ENCODE peak calls at places on chromosome 16, in nine cellular contexts. One of them, this sample, is unnamed.

GRCh38 chr16:58938856-58939255 is 204.7 kb upstream of the GOT2 start:
- DNase-seq in WTC11: no peak
- DNase-seq in activated T-helper 9 cell treated with anti-CD3 and anti-CD28 coated beads, Interleukin-2, amount 50 U/mL, for 16 hours: no peak
- DNase-seq in HS-5: no peak
- DNase-seq in naive thymus-derived CD8-positive, alpha-beta T cell: no peak
- DNase-seq in iris pigment epithelial cell: no peak
- DNase-seq in NCI-H1092 treated with DMSO at 0.1 percent for 48 hours: no peak
- DNase-seq in anterior cingulate cortex: no peak
- DNase-seq in astrocyte of the cerebellum: no peak
- DNase-seq in this sample: no peak

GRCh38 chr16:4846503-4846900 is 586 bp downstream of the GLYR1 start:
- DNase-seq in WTC11: peak; percentile 32
- DNase-seq in activated T-helper 9 cell treated with anti-CD3 and anti-CD28 coated beads, Interleukin-2, amount 50 U/mL, for 16 hours: no peak
- DNase-seq in HS-5: no peak
- DNase-seq in naive thymus-derived CD8-positive, alpha-beta T cell: peak; percentile 13
- DNase-seq in iris pigment epithelial cell: peak; percentile 68
- DNase-seq in NCI-H1092 treated with DMSO at 0.1 percent for 48 hours: no peak
- DNase-seq in anterior cingulate cortex: peak; percentile 15
- DNase-seq in astrocyte of the cerebellum: no peak
- DNase-seq in this sample: peak; percentile 20

GRCh38 chr16:760498-761343 is at the start of gene MSLN:
- DNase-seq in WTC11: no peak
- DNase-seq in activated T-helper 9 cell treated with anti-CD3 and anti-CD28 coated beads, Interleukin-2, amount 50 U/mL, for 16 hours: no peak
- DNase-seq in HS-5: no peak
- DNase-seq in naive thymus-derived CD8-positive, alpha-beta T cell: no peak
- DNase-seq in iris pigment epithelial cell: no peak
- DNase-seq in NCI-H1092 treated with DMSO at 0.1 percent for 48 hours: no peak
- DNase-seq in anterior cingulate cortex: no peak
- DNase-seq in astrocyte of the cerebellum: no peak
- DNase-seq in this sample: no peak

GRCh38 chr16:72878301-72879269 is 169.3 kb downstream of the ZFHX3 start:
- DNase-seq in WTC11: no peak
- DNase-seq in activated T-helper 9 cell treated with anti-CD3 and anti-CD28 coated beads, Interleukin-2, amount 50 U/mL, for 16 hours: no peak
- DNase-seq in HS-5: no peak
- DNase-seq in naive thymus-derived CD8-positive, alpha-beta T cell: no peak
- DNase-seq in iris pigment epithelial cell: peak; percentile 90
- DNase-seq in NCI-H1092 treated with DMSO at 0.1 percent for 48 hours: no peak
- DNase-seq in anterior cingulate cortex: no peak
- DNase-seq in astrocyte of the cerebellum: no peak
- DNase-seq in this sample: no peak

GRCh38 chr16:53768167-53768566 is 64.2 kb downstream of the FTO start:
- DNase-seq in WTC11: no peak
- DNase-seq in activated T-helper 9 cell treated with anti-CD3 and anti-CD28 coated beads, Interleukin-2, amount 50 U/mL, for 16 hours: no peak
- DNase-seq in HS-5: no peak
- DNase-seq in naive thymus-derived CD8-positive, alpha-beta T cell: no peak
- DNase-seq in iris pigment epithelial cell: peak; percentile 65
- DNase-seq in NCI-H1092 treated with DMSO at 0.1 percent for 48 hours: no peak
- DNase-seq in anterior cingulate cortex: no peak
- DNase-seq in astrocyte of the cerebellum: no peak
- DNase-seq in this sample: no peak

GRCh38 chr16:57500578-57501111 is 14.4 kb upstream of the DOK4 start:
- DNase-seq in WTC11: no peak
- DNase-seq in activated T-helper 9 cell treated with anti-CD3 and anti-CD28 coated beads, Interleukin-2, amount 50 U/mL, for 16 hours: no peak
- DNase-seq in HS-5: no peak
- DNase-seq in naive thymus-derived CD8-positive, alpha-beta T cell: no peak
- DNase-seq in iris pigment epithelial cell: no peak
- DNase-seq in NCI-H1092 treated with DMSO at 0.1 percent for 48 hours: no peak
- DNase-seq in anterior cingulate cortex: no peak
- DNase-seq in astrocyte of the cerebellum: no peak
- DNase-seq in this sample: no peak

GRCh38 chr16:27945233-27945975 is 118.1 kb downstream of the GSG1L start:
- DNase-seq in WTC11: no peak
- DNase-seq in activated T-helper 9 cell treated with anti-CD3 and anti-CD28 coated beads, Interleukin-2, amount 50 U/mL, for 16 hours: no peak
- DNase-seq in HS-5: no peak
- DNase-seq in naive thymus-derived CD8-positive, alpha-beta T cell: no peak
- DNase-seq in iris pigment epithelial cell: no peak
- DNase-seq in NCI-H1092 treated with DMSO at 0.1 percent for 48 hours: no peak
- DNase-seq in anterior cingulate cortex: no peak
- DNase-seq in astrocyte of the cerebellum: no peak
- DNase-seq in this sample: no peak

GRCh38 chr16:83023640-83024039 is 396.9 kb downstream of the CDH13 start:
- DNase-seq in WTC11: no peak
- DNase-seq in activated T-helper 9 cell treated with anti-CD3 and anti-CD28 coated beads, Interleukin-2, amount 50 U/mL, for 16 hours: no peak
- DNase-seq in HS-5: no peak
- DNase-seq in naive thymus-derived CD8-positive, alpha-beta T cell: no peak
- DNase-seq in iris pigment epithelial cell: peak; percentile 11
- DNase-seq in NCI-H1092 treated with DMSO at 0.1 percent for 48 hours: no peak
- DNase-seq in anterior cingulate cortex: no peak
- DNase-seq in astrocyte of the cerebellum: no peak
- DNase-seq in this sample: no peak

GRCh38 chr16:23120562-23120961 is 28.7 kb downstream of the USP31 start:
- DNase-seq in WTC11: no peak
- DNase-seq in activated T-helper 9 cell treated with anti-CD3 and anti-CD28 coated beads, Interleukin-2, amount 50 U/mL, for 16 hours: no peak
- DNase-seq in HS-5: no peak
- DNase-seq in naive thymus-derived CD8-positive, alpha-beta T cell: no peak
- DNase-seq in iris pigment epithelial cell: no peak
- DNase-seq in NCI-H1092 treated with DMSO at 0.1 percent for 48 hours: no peak
- DNase-seq in anterior cingulate cortex: no peak
- DNase-seq in astrocyte of the cerebellum: no peak
- DNase-seq in this sample: no peak

GRCh38 chr16:73036074-73036826 is 11.7 kb downstream of the ZFHX3 start:
- DNase-seq in WTC11: peak; percentile 63
- DNase-seq in activated T-helper 9 cell treated with anti-CD3 and anti-CD28 coated beads, Interleukin-2, amount 50 U/mL, for 16 hours: no peak
- DNase-seq in HS-5: no peak
- DNase-seq in naive thymus-derived CD8-positive, alpha-beta T cell: no peak
- DNase-seq in iris pigment epithelial cell: peak; percentile 19
- DNase-seq in NCI-H1092 treated with DMSO at 0.1 percent for 48 hours: no peak
- DNase-seq in anterior cingulate cortex: no peak
- DNase-seq in astrocyte of the cerebellum: no peak
- DNase-seq in this sample: no peak

GRCh38 chr16:53643474-53643873 is 60.2 kb downstream of the RPGRIP1L start:
- DNase-seq in WTC11: no peak
- DNase-seq in activated T-helper 9 cell treated with anti-CD3 and anti-CD28 coated beads, Interleukin-2, amount 50 U/mL, for 16 hours: no peak
- DNase-seq in HS-5: no peak
- DNase-seq in naive thymus-derived CD8-positive, alpha-beta T cell: no peak
- DNase-seq in iris pigment epithelial cell: no peak
- DNase-seq in NCI-H1092 treated with DMSO at 0.1 percent for 48 hours: no peak
- DNase-seq in anterior cingulate cortex: no peak
- DNase-seq in astrocyte of the cerebellum: no peak
- DNase-seq in this sample: no peak

GRCh38 chr16:77133706-77134105 is 57.3 kb upstream of the MON1B start:
- DNase-seq in WTC11: peak; percentile 10
- DNase-seq in activated T-helper 9 cell treated with anti-CD3 and anti-CD28 coated beads, Interleukin-2, amount 50 U/mL, for 16 hours: no peak
- DNase-seq in HS-5: no peak
- DNase-seq in naive thymus-derived CD8-positive, alpha-beta T cell: no peak
- DNase-seq in iris pigment epithelial cell: no peak
- DNase-seq in NCI-H1092 treated with DMSO at 0.1 percent for 48 hours: no peak
- DNase-seq in anterior cingulate cortex: no peak
- DNase-seq in astrocyte of the cerebellum: no peak
- DNase-seq in this sample: no peak

GRCh38 chr16:53022374-53022773 is 30.3 kb downstream of the CHD9NB start:
- DNase-seq in WTC11: peak; percentile 51
- DNase-seq in activated T-helper 9 cell treated with anti-CD3 and anti-CD28 coated beads, Interleukin-2, amount 50 U/mL, for 16 hours: no peak
- DNase-seq in HS-5: peak; percentile 25
- DNase-seq in naive thymus-derived CD8-positive, alpha-beta T cell: no peak
- DNase-seq in iris pigment epithelial cell: peak; percentile 40
- DNase-seq in NCI-H1092 treated with DMSO at 0.1 percent for 48 hours: peak; percentile 56
- DNase-seq in anterior cingulate cortex: peak; percentile 8
- DNase-seq in astrocyte of the cerebellum: peak; percentile 27
- DNase-seq in this sample: peak; percentile 40

GRCh38 chr16:62036101-62036806 is at the start of gene CDH8:
- DNase-seq in WTC11: peak; percentile 76
- DNase-seq in activated T-helper 9 cell treated with anti-CD3 and anti-CD28 coated beads, Interleukin-2, amount 50 U/mL, for 16 hours: no peak
- DNase-seq in HS-5: no peak
- DNase-seq in naive thymus-derived CD8-positive, alpha-beta T cell: no peak
- DNase-seq in iris pigment epithelial cell: no peak
- DNase-seq in NCI-H1092 treated with DMSO at 0.1 percent for 48 hours: no peak
- DNase-seq in anterior cingulate cortex: peak; percentile 19
- DNase-seq in astrocyte of the cerebellum: no peak
- DNase-seq in this sample: no peak

GRCh38 chr16:87581867-87582220 is 20.5 kb upstream of the JPH3 start:
- DNase-seq in WTC11: no peak
- DNase-seq in activated T-helper 9 cell treated with anti-CD3 and anti-CD28 coated beads, Interleukin-2, amount 50 U/mL, for 16 hours: no peak
- DNase-seq in HS-5: peak; percentile 52
- DNase-seq in naive thymus-derived CD8-positive, alpha-beta T cell: no peak
- DNase-seq in iris pigment epithelial cell: peak; percentile 98
- DNase-seq in NCI-H1092 treated with DMSO at 0.1 percent for 48 hours: no peak
- DNase-seq in anterior cingulate cortex: no peak
- DNase-seq in astrocyte of the cerebellum: peak; percentile 84
- DNase-seq in this sample: no peak

GRCh38 chr16:50502616-50503000 is 45.6 kb upstream of the NKD1 start:
- DNase-seq in WTC11: no peak
- DNase-seq in activated T-helper 9 cell treated with anti-CD3 and anti-CD28 coated beads, Interleukin-2, amount 50 U/mL, for 16 hours: no peak
- DNase-seq in HS-5: no peak
- DNase-seq in naive thymus-derived CD8-positive, alpha-beta T cell: no peak
- DNase-seq in iris pigment epithelial cell: no peak
- DNase-seq in NCI-H1092 treated with DMSO at 0.1 percent for 48 hours: no peak
- DNase-seq in anterior cingulate cortex: no peak
- DNase-seq in astrocyte of the cerebellum: no peak
- DNase-seq in this sample: no peak

GRCh38 chr16:30958164-30959083 is 870 bp downstream of the SETD1A start:
- DNase-seq in WTC11: peak; percentile 70
- DNase-seq in activated T-helper 9 cell treated with anti-CD3 and anti-CD28 coated beads, Interleukin-2, amount 50 U/mL, for 16 hours: no peak
- DNase-seq in HS-5: no peak
- DNase-seq in naive thymus-derived CD8-positive, alpha-beta T cell: no peak
- DNase-seq in iris pigment epithelial cell: peak; percentile 47
- DNase-seq in NCI-H1092 treated with DMSO at 0.1 percent for 48 hours: peak; percentile 52
- DNase-seq in anterior cingulate cortex: no peak
- DNase-seq in astrocyte of the cerebellum: no peak
- DNase-seq in this sample: peak; percentile 74

GRCh38 chr16:68251812-68252211 is 6.6 kb downstream of the PLA2G15 start:
- DNase-seq in WTC11: no peak
- DNase-seq in activated T-helper 9 cell treated with anti-CD3 and anti-CD28 coated beads, Interleukin-2, amount 50 U/mL, for 16 hours: no peak
- DNase-seq in HS-5: no peak
- DNase-seq in naive thymus-derived CD8-positive, alpha-beta T cell: no peak
- DNase-seq in iris pigment epithelial cell: no peak
- DNase-seq in NCI-H1092 treated with DMSO at 0.1 percent for 48 hours: no peak
- DNase-seq in anterior cingulate cortex: no peak
- DNase-seq in astrocyte of the cerebellum: no peak
- DNase-seq in this sample: no peak

GRCh38 chr16:29789775-29790182 is 772 bp upstream of the KIF22 start:
- DNase-seq in WTC11: no peak
- DNase-seq in activated T-helper 9 cell treated with anti-CD3 and anti-CD28 coated beads, Interleukin-2, amount 50 U/mL, for 16 hours: no peak
- DNase-seq in HS-5: no peak
- DNase-seq in naive thymus-derived CD8-positive, alpha-beta T cell: no peak
- DNase-seq in iris pigment epithelial cell: no peak
- DNase-seq in NCI-H1092 treated with DMSO at 0.1 percent for 48 hours: no peak
- DNase-seq in anterior cingulate cortex: no peak
- DNase-seq in astrocyte of the cerebellum: no peak
- DNase-seq in this sample: no peak

GRCh38 chr16:711548-712320 is 3.2 kb upstream of the METRN start:
- DNase-seq in WTC11: peak; percentile 90
- DNase-seq in activated T-helper 9 cell treated with anti-CD3 and anti-CD28 coated beads, Interleukin-2, amount 50 U/mL, for 16 hours: peak; percentile 73
- DNase-seq in HS-5: no peak
- DNase-seq in naive thymus-derived CD8-positive, alpha-beta T cell: peak; percentile 85
- DNase-seq in iris pigment epithelial cell: peak; percentile 52
- DNase-seq in NCI-H1092 treated with DMSO at 0.1 percent for 48 hours: peak; percentile 53
- DNase-seq in anterior cingulate cortex: peak; percentile 52
- DNase-seq in astrocyte of the cerebellum: no peak
- DNase-seq in this sample: peak; percentile 49

GRCh38 chr16:89860747-89861304 is 12.6 kb upstream of the TCF25 start:
- DNase-seq in WTC11: peak; percentile 91
- DNase-seq in activated T-helper 9 cell treated with anti-CD3 and anti-CD28 coated beads, Interleukin-2, amount 50 U/mL, for 16 hours: peak; percentile 67
- DNase-seq in HS-5: no peak
- DNase-seq in naive thymus-derived CD8-positive, alpha-beta T cell: peak; percentile 82
- DNase-seq in iris pigment epithelial cell: peak; percentile 24
- DNase-seq in NCI-H1092 treated with DMSO at 0.1 percent for 48 hours: peak; percentile 23
- DNase-seq in anterior cingulate cortex: peak; percentile 12
- DNase-seq in astrocyte of the cerebellum: no peak
- DNase-seq in this sample: peak; percentile 16

GRCh38 chr16:2516391-2517240 is 2.9 kb downstream of the ATP6V0C start:
- DNase-seq in WTC11: no peak
- DNase-seq in activated T-helper 9 cell treated with anti-CD3 and anti-CD28 coated beads, Interleukin-2, amount 50 U/mL, for 16 hours: no peak
- DNase-seq in HS-5: no peak
- DNase-seq in naive thymus-derived CD8-positive, alpha-beta T cell: no peak
- DNase-seq in iris pigment epithelial cell: no peak
- DNase-seq in NCI-H1092 treated with DMSO at 0.1 percent for 48 hours: no peak
- DNase-seq in anterior cingulate cortex: no peak
- DNase-seq in astrocyte of the cerebellum: no peak
- DNase-seq in this sample: no peak

GRCh38 chr16:73251608-73252007 is 203.7 kb upstream of the ZFHX3 start:
- DNase-seq in WTC11: no peak
- DNase-seq in activated T-helper 9 cell treated with anti-CD3 and anti-CD28 coated beads, Interleukin-2, amount 50 U/mL, for 16 hours: no peak
- DNase-seq in HS-5: no peak
- DNase-seq in naive thymus-derived CD8-positive, alpha-beta T cell: no peak
- DNase-seq in iris pigment epithelial cell: no peak
- DNase-seq in NCI-H1092 treated with DMSO at 0.1 percent for 48 hours: no peak
- DNase-seq in anterior cingulate cortex: no peak
- DNase-seq in astrocyte of the cerebellum: no peak
- DNase-seq in this sample: no peak

GRCh38 chr16:57630931-57631845 is 2.8 kb downstream of the ADGRG1 start:
- DNase-seq in WTC11: no peak
- DNase-seq in activated T-helper 9 cell treated with anti-CD3 and anti-CD28 coated beads, Interleukin-2, amount 50 U/mL, for 16 hours: no peak
- DNase-seq in HS-5: no peak
- DNase-seq in naive thymus-derived CD8-positive, alpha-beta T cell: no peak
- DNase-seq in iris pigment epithelial cell: no peak
- DNase-seq in NCI-H1092 treated with DMSO at 0.1 percent for 48 hours: no peak
- DNase-seq in anterior cingulate cortex: peak; percentile 58
- DNase-seq in astrocyte of the cerebellum: no peak
- DNase-seq in this sample: no peak

GRCh38 chr16:62068747-62069146 is 32.5 kb upstream of the CDH8 start:
- DNase-seq in WTC11: no peak
- DNase-seq in activated T-helper 9 cell treated with anti-CD3 and anti-CD28 coated beads, Interleukin-2, amount 50 U/mL, for 16 hours: no peak
- DNase-seq in HS-5: no peak
- DNase-seq in naive thymus-derived CD8-positive, alpha-beta T cell: no peak
- DNase-seq in iris pigment epithelial cell: no peak
- DNase-seq in NCI-H1092 treated with DMSO at 0.1 percent for 48 hours: no peak
- DNase-seq in anterior cingulate cortex: no peak
- DNase-seq in astrocyte of the cerebellum: no peak
- DNase-seq in this sample: no peak

GRCh38 chr16:23082161-23082788 is 67.0 kb downstream of the USP31 start:
- DNase-seq in WTC11: no peak
- DNase-seq in activated T-helper 9 cell treated with anti-CD3 and anti-CD28 coated beads, Interleukin-2, amount 50 U/mL, for 16 hours: no peak
- DNase-seq in HS-5: no peak
- DNase-seq in naive thymus-derived CD8-positive, alpha-beta T cell: no peak
- DNase-seq in iris pigment epithelial cell: no peak
- DNase-seq in NCI-H1092 treated with DMSO at 0.1 percent for 48 hours: peak; percentile 31
- DNase-seq in anterior cingulate cortex: no peak
- DNase-seq in astrocyte of the cerebellum: no peak
- DNase-seq in this sample: peak; percentile 83

GRCh38 chr16:55329791-55330190 is 5.8 kb downstream of the IRX6 start:
- DNase-seq in WTC11: no peak
- DNase-seq in activated T-helper 9 cell treated with anti-CD3 and anti-CD28 coated beads, Interleukin-2, amount 50 U/mL, for 16 hours: no peak
- DNase-seq in HS-5: no peak
- DNase-seq in naive thymus-derived CD8-positive, alpha-beta T cell: no peak
- DNase-seq in iris pigment epithelial cell: no peak
- DNase-seq in NCI-H1092 treated with DMSO at 0.1 percent for 48 hours: no peak
- DNase-seq in anterior cingulate cortex: no peak
- DNase-seq in astrocyte of the cerebellum: no peak
- DNase-seq in this sample: no peak

GRCh38 chr16:48834576-48834975 is 224.6 kb upstream of the N4BP1 start:
- DNase-seq in WTC11: no peak
- DNase-seq in activated T-helper 9 cell treated with anti-CD3 and anti-CD28 coated beads, Interleukin-2, amount 50 U/mL, for 16 hours: no peak
- DNase-seq in HS-5: no peak
- DNase-seq in naive thymus-derived CD8-positive, alpha-beta T cell: no peak
- DNase-seq in iris pigment epithelial cell: no peak
- DNase-seq in NCI-H1092 treated with DMSO at 0.1 percent for 48 hours: no peak
- DNase-seq in anterior cingulate cortex: no peak
- DNase-seq in astrocyte of the cerebellum: no peak
- DNase-seq in this sample: no peak

GRCh38 chr16:85864965-85865364 is 34.0 kb upstream of the IRF8 start:
- DNase-seq in WTC11: no peak
- DNase-seq in activated T-helper 9 cell treated with anti-CD3 and anti-CD28 coated beads, Interleukin-2, amount 50 U/mL, for 16 hours: no peak
- DNase-seq in HS-5: no peak
- DNase-seq in naive thymus-derived CD8-positive, alpha-beta T cell: no peak
- DNase-seq in iris pigment epithelial cell: no peak
- DNase-seq in NCI-H1092 treated with DMSO at 0.1 percent for 48 hours: no peak
- DNase-seq in anterior cingulate cortex: no peak
- DNase-seq in astrocyte of the cerebellum: no peak
- DNase-seq in this sample: no peak

GRCh38 chr16:49352923-49353322 is 20.7 kb upstream of the C16orf78 start:
- DNase-seq in WTC11: peak; percentile 68
- DNase-seq in activated T-helper 9 cell treated with anti-CD3 and anti-CD28 coated beads, Interleukin-2, amount 50 U/mL, for 16 hours: no peak
- DNase-seq in HS-5: no peak
- DNase-seq in naive thymus-derived CD8-positive, alpha-beta T cell: no peak
- DNase-seq in iris pigment epithelial cell: peak; percentile 6
- DNase-seq in NCI-H1092 treated with DMSO at 0.1 percent for 48 hours: no peak
- DNase-seq in anterior cingulate cortex: no peak
- DNase-seq in astrocyte of the cerebellum: no peak
- DNase-seq in this sample: no peak

GRCh38 chr16:82845076-82845475 is 218.3 kb downstream of the CDH13 start:
- DNase-seq in WTC11: no peak
- DNase-seq in activated T-helper 9 cell treated with anti-CD3 and anti-CD28 coated beads, Interleukin-2, amount 50 U/mL, for 16 hours: no peak
- DNase-seq in HS-5: no peak
- DNase-seq in naive thymus-derived CD8-positive, alpha-beta T cell: no peak
- DNase-seq in iris pigment epithelial cell: no peak
- DNase-seq in NCI-H1092 treated with DMSO at 0.1 percent for 48 hours: no peak
- DNase-seq in anterior cingulate cortex: no peak
- DNase-seq in astrocyte of the cerebellum: no peak
- DNase-seq in this sample: no peak